ENCODE peak calls at places on chromosomes 7 and 10, in five cellular contexts. M is fibroblast of the aortic adventitia, Z is AG09309, Y is cardiac muscle cell, B is psoas muscle. C is an unnamed sample.

GRCh38 chr7:1172666-1173523 is 12.9 kb upstream of the ZFAND2A start:
- DNase-seq in B (no peak), Z (no peak), Y (no peak), M (no peak), C (no peak)

GRCh38 chr7:6162331-6162620 is 110.1 kb downstream of the CYTH3 start:
- DNase-seq in B (peak; percentile 82), M (no peak), Z (no peak), Y (no peak), C (no peak)

GRCh38 chr10:81026597-81026996 is 488.9 kb downstream of the SH2D4B start:
- DNase-seq in B (no peak), Z (no peak), M (no peak), Y (no peak), C (no peak)

GRCh38 chr10:32971536-32972091 is 13.6 kb upstream of the ITGB1 start:
- DNase-seq in Z (no peak), M (no peak), Y (peak; percentile 48), B (no peak), C (no peak)

GRCh38 chr7:43868681-43869017 is 668 bp downstream of the MRPS24 start:
- DNase-seq in M (no peak), B (no peak), Y (no peak), Z (no peak), C (no peak)

GRCh38 chr10:82943142-82943541 is 1068.1 kb downstream of the NRG3 start:
- DNase-seq in M (no peak), Z (no peak), B (no peak), Y (no peak), C (no peak)

GRCh38 chr10:28850784-28851183 is 173.5 kb downstream of the BAMBI start:
- DNase-seq in Z (no peak), M (no peak), B (no peak), Y (no peak), C (no peak)

GRCh38 chr10:22573820-22574569 is 140.4 kb downstream of the PIP4K2A start:
- DNase-seq in Z (no peak), Y (no peak), B (no peak), M (peak; percentile 61), C (peak; percentile 53)

GRCh38 chr10:117442521-117442920 is 67.3 kb upstream of the PDZD8 start:
- DNase-seq in B (no peak), M (no peak), Y (no peak), Z (no peak), C (peak; percentile 27)

GRCh38 chr10:804787-805634 is 115.5 kb upstream of the DIP2C start:
- DNase-seq in B (peak; percentile 62), Y (no peak), M (no peak), Z (no peak), C (no peak)

GRCh38 chr7:66153691-66154090 is 39.0 kb downstream of the CRCP start:
- DNase-seq in Y (no peak), M (no peak), Z (no peak), B (no peak), C (no peak)

GRCh38 chr7:27096756-27097514 is 1.1 kb upstream of the HOXA1 start:
- DNase-seq in B (peak; percentile 68), Z (no peak), Y (no peak), M (peak; percentile 42), C (no peak)

GRCh38 chr7:116591202-116592040 is 66.6 kb downstream of the CAV1 start:
- DNase-seq in M (peak; percentile 61), B (no peak), Y (peak; percentile 30), Z (no peak), C (no peak)

GRCh38 chr10:36794981-36795380 is 330.4 kb upstream of the ANKRD30A start:
- DNase-seq in M (no peak), Y (no peak), Z (no peak), B (no peak), C (no peak)

GRCh38 chr10:88028072-88028471 is 164.6 kb downstream of the PTEN start:
- DNase-seq in B (no peak), Z (no peak), M (no peak), Y (no peak), C (no peak)

GRCh38 chr10:113142601-113143000 is 192.6 kb downstream of the TCF7L2 start:
- DNase-seq in M (no peak), Y (no peak), Z (no peak), B (no peak), C (no peak)

GRCh38 chr7:21430575-21430954 is 2.7 kb downstream of the SP4 start:
- DNase-seq in B (no peak), M (no peak), Y (no peak), Z (no peak), C (no peak)

GRCh38 chr10:5775705-5776104 is 37.5 kb downstream of the GDI2 start:
- DNase-seq in B (peak; percentile 54), M (no peak), Z (no peak), Y (no peak), C (no peak)

GRCh38 chr7:6658618-6659345 is 21.7 kb downstream of the ZNF316 start:
- DNase-seq in Z (no peak), Y (no peak), M (no peak), B (no peak), C (no peak)

GRCh38 chr10:19416164-19416563 is 367.6 kb downstream of the MALRD1 start:
- DNase-seq in B (no peak), M (no peak), Y (no peak), Z (no peak), C (no peak)

GRCh38 chr7:27262121-27262520 is 19.5 kb downstream of the EVX1 start:
- DNase-seq in Y (no peak), Z (no peak), B (no peak), M (no peak), C (no peak)

GRCh38 chr10:93208717-93209464 is 135.2 kb downstream of the CYP26A1 start:
- DNase-seq in Z (no peak), Y (no peak), M (no peak), B (no peak), C (peak; percentile 45)

GRCh38 chr10:93211989-93212388 is 138.3 kb downstream of the CYP26A1 start:
- DNase-seq in M (no peak), Z (no peak), B (no peak), Y (no peak), C (no peak)

GRCh38 chr10:93204494-93205485 is 131.1 kb downstream of the CYP26A1 start:
- DNase-seq in Y (no peak), B (no peak), Z (no peak), M (no peak), C (no peak)

GRCh38 chr10:93206652-93207051 is 133.0 kb downstream of the CYP26A1 start:
- DNase-seq in Y (peak; percentile 44), M (no peak), B (no peak), Z (no peak), C (no peak)
- TF ChIP-seq CTCF in Y (no peak), M (no peak), B (no peak), Z (no peak), C (no peak)

GRCh38 chr10:86261470-86261869 is 105.1 kb downstream of the GRID1 start:
- DNase-seq in Y (no peak), M (no peak), B (no peak), Z (no peak), C (no peak)
- TF ChIP-seq CTCF in Y (no peak), M (no peak), B (no peak), Z (no peak), C (no peak)

GRCh38 chr10:114654829-114655575 is 3.1 kb downstream of the ABLIM1 start:
- DNase-seq in B (no peak), M (peak; percentile 28), Z (no peak), Y (no peak), C (no peak)

GRCh38 chr10:114653926-114654325 is 4.1 kb downstream of the ABLIM1 start:
- DNase-seq in Y (no peak), M (no peak), B (no peak), Z (no peak), C (no peak)

GRCh38 chr10:114661212-114661611 is 3.1 kb upstream of the ABLIM1 start:
- DNase-seq in M (no peak), Z (no peak), Y (no peak), B (no peak), C (no peak)

GRCh38 chr10:114655671-114656070 is 2.4 kb downstream of the ABLIM1 start:
- DNase-seq in B (no peak), M (no peak), Z (no peak), Y (no peak), C (no peak)

DNA sequence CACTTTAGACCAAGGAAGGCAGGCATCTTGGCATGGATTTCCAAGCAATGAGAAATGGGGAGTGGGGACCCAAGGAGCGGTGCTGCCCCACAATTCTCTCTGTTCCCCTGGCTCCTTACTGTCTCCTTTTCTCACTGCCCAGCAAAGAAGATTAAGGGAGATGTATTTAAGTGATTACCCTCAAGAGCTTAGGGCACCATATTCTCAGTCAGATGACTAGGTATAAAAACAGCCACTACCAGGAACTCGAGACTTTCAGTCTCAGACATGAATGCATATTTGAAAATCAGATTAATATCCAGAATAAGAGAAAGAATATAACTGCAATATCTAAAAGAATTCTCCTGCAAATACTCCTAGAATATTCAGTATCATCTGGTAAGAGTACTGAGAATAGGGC is at the start of gene ABLIM1:
- DNase-seq in Z (no peak), M (no peak), Y (no peak), B (no peak), C (no peak)
- TF ChIP-seq CTCF in Z (no peak), M (no peak), Y (no peak), B (no peak), C (no peak)

GRCh38 chr7:130897515-130898419 is 163.8 kb upstream of the KLF14 start:
- DNase-seq in M (no peak), B (no peak), Y (no peak), Z (no peak), C (no peak)

GRCh38 chr7:130896898-130897514 is 163.0 kb upstream of the KLF14 start:
- DNase-seq in B (peak; percentile 89), Z (no peak), M (peak; percentile 86), Y (peak; percentile 69), C (peak; percentile 85)

GRCh38 chr7:130895006-130895750 is 161.2 kb upstream of the KLF14 start:
- DNase-seq in M (no peak), Z (no peak), B (no peak), Y (no peak), C (no peak)

GRCh38 chr7:130894146-130895005 is 160.4 kb upstream of the KLF14 start:
- DNase-seq in Z (no peak), M (peak; percentile 63), Y (no peak), B (peak; percentile 96), C (peak; percentile 78)

GRCh38 chr7:130896051-130896881 is 162.3 kb upstream of the KLF14 start:
- DNase-seq in Y (no peak), B (no peak), M (no peak), Z (no peak), C (peak; percentile 62)
- TF ChIP-seq CTCF in Y (peak; percentile 52), B (peak; percentile 6), M (peak; percentile 67), Z (peak; percentile 53), C (peak; percentile 60)

GRCh38 chr7:100158229-100159098 is at the start of gene TRAPPC14:
- DNase-seq in B (peak; percentile 95), Z (no peak), Y (peak; percentile 94), M (peak; percentile 73), C (peak; percentile 79)

GRCh38 chr7:100156331-100157068 is 2.0 kb downstream of the TRAPPC14 start:
- DNase-seq in Z (no peak), B (no peak), Y (no peak), M (no peak), C (no peak)

GRCh38 chr7:100157069-100157333 is 1.5 kb downstream of the TRAPPC14 start:
- DNase-seq in B (no peak), M (no peak), Y (no peak), Z (no peak), C (no peak)

GRCh38 chr7:100159099-100159623 is 638 bp upstream of the TRAPPC14 start:
- DNase-seq in B (no peak), Y (no peak), Z (no peak), M (no peak), C (peak; percentile 32)

GRCh38 chr7:100157334-100158228 is 942 bp downstream of the TRAPPC14 start:
- DNase-seq in Y (peak; percentile 52), M (peak; percentile 43), B (peak; percentile 61), Z (no peak), C (peak; percentile 53)
- TF ChIP-seq CTCF in Y (peak; percentile 20), M (peak; percentile 40), B (no peak), Z (peak; percentile 37), C (peak; percentile 32)

C was measured in cardiac fibroblast.